ENCODE peak calls at places on chromosomes 5 and 9, in ten cellular contexts. M is activated CD4-positive, alpha-beta memory T cell treated with anti-CD3 and anti-CD28 coated beads, Interleukin-2, amount 10 ng/mL, durations not matched to agents 7 days and 5 days; P is NCI-H748 treated with DMSO at 0.1 percent for 48 hours; W is NCI-H2081; Y is upper lobe of right lung; O is COR-L47; L is stimulated activated naive CD4-positive, alpha-beta T cell; V is AML-193; X is KBM-7; D is NCI-H1105 treated with DMSO at 0.1 percent for 48 hours. I is an unnamed sample.

GRCh38 chr9:136082496-136083361 is 12.4 kb downstream of the NACC2 start:
- DNase-seq in M (no peak), P (no peak), W (no peak), Y (peak), O (no peak), L (no peak), V (no peak), X (no peak), D (no peak), I (no peak)

GRCh38 chr5:62305358-62305714 is 670 bp upstream of the KIF2A start:
- DNase-seq in M (no peak), P (no peak), W (no peak), Y (no peak), O (no peak), L (no peak), V (peak), X (no peak), D (no peak), I (no peak)

GRCh38 chr9:71072587-71072986 is 48.8 kb downstream of the TRPM3 start:
- DNase-seq in M (no peak), P (no peak), W (no peak), Y (no peak), O (no peak), L (no peak), V (no peak), X (no peak), D (no peak), I (no peak)

GRCh38 chr5:14439087-14439841 is 142.3 kb upstream of the OTULINL start:
- DNase-seq in M (no peak), P (no peak), W (peak), Y (no peak), O (no peak), L (no peak), V (no peak), X (no peak), D (no peak), I (no peak)

GRCh38 chr5:157290981-157291711 is 25.2 kb downstream of the CYFIP2 start:
- DNase-seq in M (no peak), P (no peak), W (no peak), Y (no peak), O (no peak), L (no peak), V (no peak), X (peak), D (no peak), I (peak)

GRCh38 chr5:6713274-6714181 is at the start of gene TENT4A:
- DNase-seq in M (no peak), P (no peak), W (no peak), Y (peak), O (no peak), L (no peak), V (no peak), X (no peak), D (no peak), I (peak)

GRCh38 chr5:174410716-174411512 is 313.5 kb upstream of the MSX2 start:
- DNase-seq in M (no peak), P (peak), W (no peak), Y (no peak), O (peak), L (no peak), V (no peak), X (no peak), D (peak), I (no peak)

GRCh38 chr5:154583545-154584168 is 105.6 kb upstream of the HAND1 start:
- DNase-seq in M (no peak), P (no peak), W (no peak), Y (no peak), O (no peak), L (no peak), V (no peak), X (no peak), D (no peak), I (peak)

GRCh38 chr5:116559239-116559638 is 15.4 kb downstream of the SEMA6A start:
- DNase-seq in M (no peak), P (no peak), W (no peak), Y (no peak), O (no peak), L (no peak), V (no peak), X (no peak), D (no peak), I (no peak)

GRCh38 chr5:84637662-84638375 is 253.1 kb upstream of the EDIL3 start:
- DNase-seq in M (no peak), P (no peak), W (no peak), Y (no peak), O (no peak), L (no peak), V (no peak), X (no peak), D (no peak), I (no peak)

GRCh38 chr5:115626444-115626823 is 598 bp upstream of the TMED7 start:
- DNase-seq in M (no peak), P (no peak), W (no peak), Y (no peak), O (no peak), L (no peak), V (no peak), X (no peak), D (no peak), I (no peak)

GRCh38 chr5:135703026-135703550 is 124.3 kb upstream of the CXCL14 start:
- DNase-seq in M (no peak), P (no peak), W (no peak), Y (no peak), O (no peak), L (no peak), V (no peak), X (no peak), D (no peak), I (no peak)

GRCh38 chr5:154395407-154396106 is 50.2 kb upstream of the SAP30L start:
- DNase-seq in M (no peak), P (no peak), W (peak), Y (peak), O (peak), L (no peak), V (no peak), X (no peak), D (peak), I (no peak)

GRCh38 chr9:69420611-69421270 is 95.7 kb downstream of the ENTREP1 start:
- DNase-seq in M (no peak), P (no peak), W (no peak), Y (no peak), O (no peak), L (no peak), V (no peak), X (no peak), D (no peak), I (no peak)

GRCh38 chr9:131848570-131849160 is 108.8 kb upstream of the RAPGEF1 start:
- DNase-seq in M (no peak), P (no peak), W (no peak), Y (no peak), O (no peak), L (no peak), V (no peak), X (no peak), D (no peak), I (no peak)

GRCh38 chr5:135240781-135241360 is 158.2 kb downstream of the MACROH2A1 start:
- DNase-seq in M (no peak), P (no peak), W (no peak), Y (peak), O (no peak), L (no peak), V (no peak), X (no peak), D (no peak), I (no peak)

GRCh38 chr5:131268758-131269370 is 5.0 kb downstream of the CDC42SE2 start:
- DNase-seq in M (no peak), P (no peak), W (no peak), Y (no peak), O (no peak), L (no peak), V (no peak), X (no peak), D (no peak), I (no peak)